ENCODE peak calls at places on chromosomes 12 and 14, in ten cellular contexts. One of them, this sample, is unnamed.

GRCh38 chr12:118874698-118875548 is 106.4 kb upstream of the SRRM4 start:
- DNase-seq in ACHN: no peak
- DNase-seq in MCF 10A: no peak
- DNase-seq in caudate nucleus: no peak
- DNase-seq in NCI-H146: peak; percentile 81
- DNase-seq in neural progenitor cell: peak; percentile 85
- DNase-seq in HCT116: no peak
- DNase-seq in stimulated activated effector memory CD8-positive, alpha-beta T cell treated with anti-CD3 and anti-CD28 coated beads, Interleukin-12 subunit alpha, Interleukin-12 subunit beta, amount 100 ng/mL, for 72 hours: no peak
- DNase-seq in HTR-8/SVneo: no peak
- DNase-seq in left colon: no peak
- DNase-seq in this sample: no peak

GRCh38 chr14:51018521-51018920 is 74.2 kb upstream of the PYGL start:
- DNase-seq in MCF 10A: no peak
- DNase-seq in stimulated activated effector memory CD8-positive, alpha-beta T cell treated with anti-CD3 and anti-CD28 coated beads, Interleukin-12 subunit alpha, Interleukin-12 subunit beta, amount 100 ng/mL, for 72 hours: no peak
- DNase-seq in neural progenitor cell: no peak
- DNase-seq in left colon: no peak
- DNase-seq in NCI-H146: no peak
- DNase-seq in caudate nucleus: no peak
- DNase-seq in HCT116: no peak
- DNase-seq in ACHN: no peak
- DNase-seq in HTR-8/SVneo: no peak
- DNase-seq in this sample: no peak

GRCh38 chr12:58369576-58369975 is 428.2 kb downstream of the ATP23 start:
- DNase-seq in left colon: no peak
- DNase-seq in caudate nucleus: no peak
- DNase-seq in HTR-8/SVneo: no peak
- DNase-seq in stimulated activated effector memory CD8-positive, alpha-beta T cell treated with anti-CD3 and anti-CD28 coated beads, Interleukin-12 subunit alpha, Interleukin-12 subunit beta, amount 100 ng/mL, for 72 hours: no peak
- DNase-seq in MCF 10A: no peak
- DNase-seq in HCT116: no peak
- DNase-seq in NCI-H146: no peak
- DNase-seq in neural progenitor cell: no peak
- DNase-seq in ACHN: no peak
- DNase-seq in this sample: no peak

GRCh38 chr12:3759878-3760277 is 7.0 kb upstream of the CRACR2A start:
- DNase-seq in caudate nucleus: no peak
- DNase-seq in HTR-8/SVneo: no peak
- DNase-seq in MCF 10A: no peak
- DNase-seq in NCI-H146: no peak
- DNase-seq in stimulated activated effector memory CD8-positive, alpha-beta T cell treated with anti-CD3 and anti-CD28 coated beads, Interleukin-12 subunit alpha, Interleukin-12 subunit beta, amount 100 ng/mL, for 72 hours: no peak
- DNase-seq in HCT116: no peak
- DNase-seq in ACHN: no peak
- DNase-seq in neural progenitor cell: no peak
- DNase-seq in left colon: no peak
- DNase-seq in this sample: no peak

GRCh38 chr14:75404843-75405242 is 23.0 kb upstream of the JDP2 start:
- DNase-seq in MCF 10A: no peak
- DNase-seq in NCI-H146: no peak
- DNase-seq in caudate nucleus: no peak
- DNase-seq in HTR-8/SVneo: no peak
- DNase-seq in left colon: no peak
- DNase-seq in neural progenitor cell: no peak
- DNase-seq in stimulated activated effector memory CD8-positive, alpha-beta T cell treated with anti-CD3 and anti-CD28 coated beads, Interleukin-12 subunit alpha, Interleukin-12 subunit beta, amount 100 ng/mL, for 72 hours: no peak
- DNase-seq in HCT116: no peak
- DNase-seq in ACHN: no peak
- DNase-seq in this sample: no peak

GRCh38 chr14:53054457-53054856 is 98.7 kb downstream of the DDHD1 start:
- DNase-seq in neural progenitor cell: no peak
- DNase-seq in caudate nucleus: no peak
- DNase-seq in HTR-8/SVneo: no peak
- DNase-seq in NCI-H146: no peak
- DNase-seq in HCT116: no peak
- DNase-seq in stimulated activated effector memory CD8-positive, alpha-beta T cell treated with anti-CD3 and anti-CD28 coated beads, Interleukin-12 subunit alpha, Interleukin-12 subunit beta, amount 100 ng/mL, for 72 hours: no peak
- DNase-seq in MCF 10A: no peak
- DNase-seq in ACHN: no peak
- DNase-seq in left colon: no peak
- DNase-seq in this sample: no peak

GRCh38 chr14:67428501-67429031 is 16.6 kb upstream of the PLEK2 start:
- DNase-seq in neural progenitor cell: no peak
- DNase-seq in caudate nucleus: no peak
- DNase-seq in NCI-H146: no peak
- DNase-seq in HTR-8/SVneo: no peak
- DNase-seq in stimulated activated effector memory CD8-positive, alpha-beta T cell treated with anti-CD3 and anti-CD28 coated beads, Interleukin-12 subunit alpha, Interleukin-12 subunit beta, amount 100 ng/mL, for 72 hours: no peak
- DNase-seq in HCT116: no peak
- DNase-seq in left colon: peak; percentile 41
- DNase-seq in ACHN: peak; percentile 45
- DNase-seq in MCF 10A: peak; percentile 66
- DNase-seq in this sample: no peak

GRCh38 chr12:81212996-81213696 is 135.3 kb downstream of the ACSS3 start:
- DNase-seq in MCF 10A: no peak
- DNase-seq in HTR-8/SVneo: no peak
- DNase-seq in neural progenitor cell: no peak
- DNase-seq in ACHN: no peak
- DNase-seq in NCI-H146: no peak
- DNase-seq in left colon: no peak
- DNase-seq in stimulated activated effector memory CD8-positive, alpha-beta T cell treated with anti-CD3 and anti-CD28 coated beads, Interleukin-12 subunit alpha, Interleukin-12 subunit beta, amount 100 ng/mL, for 72 hours: no peak
- DNase-seq in caudate nucleus: no peak
- DNase-seq in HCT116: no peak
- DNase-seq in this sample: no peak

GRCh38 chr12:49287876-49288275 is 7.1 kb upstream of the PRPH start:
- DNase-seq in left colon: no peak
- DNase-seq in NCI-H146: no peak
- DNase-seq in neural progenitor cell: no peak
- DNase-seq in stimulated activated effector memory CD8-positive, alpha-beta T cell treated with anti-CD3 and anti-CD28 coated beads, Interleukin-12 subunit alpha, Interleukin-12 subunit beta, amount 100 ng/mL, for 72 hours: no peak
- DNase-seq in HCT116: no peak
- DNase-seq in ACHN: no peak
- DNase-seq in HTR-8/SVneo: no peak
- DNase-seq in MCF 10A: no peak
- DNase-seq in caudate nucleus: no peak
- DNase-seq in this sample: no peak

GRCh38 chr14:90740081-90740480 is 76.1 kb downstream of the TTC7B start:
- DNase-seq in left colon: no peak
- DNase-seq in stimulated activated effector memory CD8-positive, alpha-beta T cell treated with anti-CD3 and anti-CD28 coated beads, Interleukin-12 subunit alpha, Interleukin-12 subunit beta, amount 100 ng/mL, for 72 hours: no peak
- DNase-seq in NCI-H146: no peak
- DNase-seq in MCF 10A: no peak
- DNase-seq in HTR-8/SVneo: no peak
- DNase-seq in ACHN: no peak
- DNase-seq in HCT116: no peak
- DNase-seq in neural progenitor cell: no peak
- DNase-seq in caudate nucleus: no peak
- DNase-seq in this sample: no peak

This sample was measured in Panc1.